ENCODE peak calls at places on chromosomes 5 and 9, in seven cellular contexts. One of them, this sample, is unnamed.

GRCh38 chr5:150780816-150781221 is 2.3 kb downstream of the SMIM3 start:
- DNase-seq in Ammon's horn: no peak
- DNase-seq in effector memory CD8-positive, alpha-beta T cell: no peak
- DNase-seq in left kidney: no peak
- DNase-seq in ecto neural progenitor cell: no peak
- DNase-seq in HEK293T: no peak
- DNase-seq in stimulated activated CD4-positive, alpha-beta T cell treated with anti-CD3 and anti-CD28 coated beads, Interleukin-2, amount 100 ng/mL, for 48 hours: no peak
- DNase-seq in this sample: no peak

GRCh38 chr9:89154651-89155336 is 23.8 kb downstream of the SHC3 start:
- DNase-seq in Ammon's horn: no peak
- DNase-seq in effector memory CD8-positive, alpha-beta T cell: no peak
- DNase-seq in left kidney: no peak
- DNase-seq in ecto neural progenitor cell: no peak
- DNase-seq in HEK293T: no peak
- DNase-seq in stimulated activated CD4-positive, alpha-beta T cell treated with anti-CD3 and anti-CD28 coated beads, Interleukin-2, amount 100 ng/mL, for 48 hours: no peak
- DNase-seq in this sample: no peak

GRCh38 chr9:38761999-38762398 is 42.1 kb upstream of the FAM240B start:
- DNase-seq in Ammon's horn: peak; percentile 13
- DNase-seq in effector memory CD8-positive, alpha-beta T cell: no peak
- DNase-seq in left kidney: no peak
- DNase-seq in ecto neural progenitor cell: no peak
- DNase-seq in HEK293T: no peak
- DNase-seq in stimulated activated CD4-positive, alpha-beta T cell treated with anti-CD3 and anti-CD28 coated beads, Interleukin-2, amount 100 ng/mL, for 48 hours: no peak
- DNase-seq in this sample: peak; percentile 21

GRCh38 chr5:161397448-161397847 is 149.1 kb downstream of the GABRB2 start:
- DNase-seq in Ammon's horn: no peak
- DNase-seq in effector memory CD8-positive, alpha-beta T cell: no peak
- DNase-seq in left kidney: no peak
- DNase-seq in ecto neural progenitor cell: no peak
- DNase-seq in HEK293T: no peak
- DNase-seq in stimulated activated CD4-positive, alpha-beta T cell treated with anti-CD3 and anti-CD28 coated beads, Interleukin-2, amount 100 ng/mL, for 48 hours: no peak
- DNase-seq in this sample: no peak

GRCh38 chr5:168962323-168962722 is 338.6 kb downstream of the SLIT3 start:
- DNase-seq in Ammon's horn: no peak
- DNase-seq in effector memory CD8-positive, alpha-beta T cell: no peak
- DNase-seq in left kidney: peak; percentile 70
- DNase-seq in ecto neural progenitor cell: no peak
- DNase-seq in HEK293T: no peak
- DNase-seq in stimulated activated CD4-positive, alpha-beta T cell treated with anti-CD3 and anti-CD28 coated beads, Interleukin-2, amount 100 ng/mL, for 48 hours: no peak
- DNase-seq in this sample: no peak

GRCh38 chr5:64505769-64506566 is at the start of gene RGS7BP:
- DNase-seq in Ammon's horn: peak; percentile 80
- DNase-seq in effector memory CD8-positive, alpha-beta T cell: no peak
- DNase-seq in left kidney: peak; percentile 90
- DNase-seq in ecto neural progenitor cell: peak; percentile 84
- DNase-seq in HEK293T: peak; percentile 39
- DNase-seq in stimulated activated CD4-positive, alpha-beta T cell treated with anti-CD3 and anti-CD28 coated beads, Interleukin-2, amount 100 ng/mL, for 48 hours: no peak
- DNase-seq in this sample: peak; percentile 75

GRCh38 chr9:133370680-133371079 is 5.2 kb downstream of the SURF4 start:
- DNase-seq in Ammon's horn: no peak
- DNase-seq in effector memory CD8-positive, alpha-beta T cell: peak; percentile 59
- DNase-seq in left kidney: no peak
- DNase-seq in ecto neural progenitor cell: no peak
- DNase-seq in HEK293T: no peak
- DNase-seq in stimulated activated CD4-positive, alpha-beta T cell treated with anti-CD3 and anti-CD28 coated beads, Interleukin-2, amount 100 ng/mL, for 48 hours: no peak
- DNase-seq in this sample: no peak

GRCh38 chr5:59759600-59760357 is 133.7 kb downstream of the PDE4D start:
- DNase-seq in Ammon's horn: no peak
- DNase-seq in effector memory CD8-positive, alpha-beta T cell: no peak
- DNase-seq in left kidney: peak; percentile 31
- DNase-seq in ecto neural progenitor cell: no peak
- DNase-seq in HEK293T: peak; percentile 25
- DNase-seq in stimulated activated CD4-positive, alpha-beta T cell treated with anti-CD3 and anti-CD28 coated beads, Interleukin-2, amount 100 ng/mL, for 48 hours: no peak
- DNase-seq in this sample: no peak

GRCh38 chr5:96408276-96408777 is 24.7 kb downstream of the PCSK1 start:
- DNase-seq in Ammon's horn: no peak
- DNase-seq in effector memory CD8-positive, alpha-beta T cell: no peak
- DNase-seq in left kidney: no peak
- DNase-seq in ecto neural progenitor cell: no peak
- DNase-seq in HEK293T: no peak
- DNase-seq in stimulated activated CD4-positive, alpha-beta T cell treated with anti-CD3 and anti-CD28 coated beads, Interleukin-2, amount 100 ng/mL, for 48 hours: no peak
- DNase-seq in this sample: no peak

GRCh38 chr5:2695200-2695891 is 56.1 kb downstream of the IRX2 start:
- DNase-seq in Ammon's horn: no peak
- DNase-seq in effector memory CD8-positive, alpha-beta T cell: no peak
- DNase-seq in left kidney: no peak
- DNase-seq in ecto neural progenitor cell: no peak
- DNase-seq in HEK293T: no peak
- DNase-seq in stimulated activated CD4-positive, alpha-beta T cell treated with anti-CD3 and anti-CD28 coated beads, Interleukin-2, amount 100 ng/mL, for 48 hours: no peak
- DNase-seq in this sample: no peak

GRCh38 chr5:54985301-54986268 is at the start of gene ESM1:
- DNase-seq in Ammon's horn: no peak
- DNase-seq in effector memory CD8-positive, alpha-beta T cell: no peak
- DNase-seq in left kidney: peak; percentile 56
- DNase-seq in ecto neural progenitor cell: no peak
- DNase-seq in HEK293T: peak; percentile 36
- DNase-seq in stimulated activated CD4-positive, alpha-beta T cell treated with anti-CD3 and anti-CD28 coated beads, Interleukin-2, amount 100 ng/mL, for 48 hours: no peak
- DNase-seq in this sample: no peak

GRCh38 chr5:93123127-93123526 is 457.9 kb downstream of the NR2F1-AS1 start:
- DNase-seq in Ammon's horn: no peak
- DNase-seq in effector memory CD8-positive, alpha-beta T cell: no peak
- DNase-seq in left kidney: no peak
- DNase-seq in ecto neural progenitor cell: no peak
- DNase-seq in HEK293T: no peak
- DNase-seq in stimulated activated CD4-positive, alpha-beta T cell treated with anti-CD3 and anti-CD28 coated beads, Interleukin-2, amount 100 ng/mL, for 48 hours: no peak
- DNase-seq in this sample: no peak

GRCh38 chr9:4384750-4385149 is 84.9 kb upstream of the GLIS3 start:
- DNase-seq in Ammon's horn: no peak
- DNase-seq in effector memory CD8-positive, alpha-beta T cell: no peak
- DNase-seq in left kidney: no peak
- DNase-seq in ecto neural progenitor cell: no peak
- DNase-seq in HEK293T: no peak
- DNase-seq in stimulated activated CD4-positive, alpha-beta T cell treated with anti-CD3 and anti-CD28 coated beads, Interleukin-2, amount 100 ng/mL, for 48 hours: no peak
- DNase-seq in this sample: no peak

GRCh38 chr5:129461816-129462396 is 1.8 kb downstream of the ADAMTS19 start:
- DNase-seq in Ammon's horn: no peak
- DNase-seq in effector memory CD8-positive, alpha-beta T cell: no peak
- DNase-seq in left kidney: peak; percentile 65
- DNase-seq in ecto neural progenitor cell: no peak
- DNase-seq in HEK293T: no peak
- DNase-seq in stimulated activated CD4-positive, alpha-beta T cell treated with anti-CD3 and anti-CD28 coated beads, Interleukin-2, amount 100 ng/mL, for 48 hours: no peak
- DNase-seq in this sample: no peak

GRCh38 chr5:114977979-114978573 is 191.6 kb downstream of the TRIM36 start:
- DNase-seq in Ammon's horn: no peak
- DNase-seq in effector memory CD8-positive, alpha-beta T cell: no peak
- DNase-seq in left kidney: no peak
- DNase-seq in ecto neural progenitor cell: no peak
- DNase-seq in HEK293T: no peak
- DNase-seq in stimulated activated CD4-positive, alpha-beta T cell treated with anti-CD3 and anti-CD28 coated beads, Interleukin-2, amount 100 ng/mL, for 48 hours: no peak
- DNase-seq in this sample: no peak

GRCh38 chr9:109574061-109574882 is 76.2 kb upstream of the PTPN3 start:
- DNase-seq in Ammon's horn: peak; percentile 82
- DNase-seq in effector memory CD8-positive, alpha-beta T cell: no peak
- DNase-seq in left kidney: peak; percentile 85
- DNase-seq in ecto neural progenitor cell: no peak
- DNase-seq in HEK293T: peak; percentile 50
- DNase-seq in stimulated activated CD4-positive, alpha-beta T cell treated with anti-CD3 and anti-CD28 coated beads, Interleukin-2, amount 100 ng/mL, for 48 hours: peak; percentile 2
- DNase-seq in this sample: no peak

GRCh38 chr9:129445794-129446306 is 175.1 kb downstream of the C9orf50 start:
- DNase-seq in Ammon's horn: no peak
- DNase-seq in effector memory CD8-positive, alpha-beta T cell: no peak
- DNase-seq in left kidney: no peak
- DNase-seq in ecto neural progenitor cell: no peak
- DNase-seq in HEK293T: no peak
- DNase-seq in stimulated activated CD4-positive, alpha-beta T cell treated with anti-CD3 and anti-CD28 coated beads, Interleukin-2, amount 100 ng/mL, for 48 hours: no peak
- DNase-seq in this sample: no peak

GRCh38 chr5:157252741-157253465 is 13.0 kb upstream of the CYFIP2 start:
- DNase-seq in Ammon's horn: peak; percentile 9
- DNase-seq in effector memory CD8-positive, alpha-beta T cell: peak; percentile 64
- DNase-seq in left kidney: peak; percentile 27
- DNase-seq in ecto neural progenitor cell: no peak
- DNase-seq in HEK293T: no peak
- DNase-seq in stimulated activated CD4-positive, alpha-beta T cell treated with anti-CD3 and anti-CD28 coated beads, Interleukin-2, amount 100 ng/mL, for 48 hours: no peak
- DNase-seq in this sample: no peak

GRCh38 chr9:136719212-136719880 is 7.0 kb downstream of the DIPK1B start:
- DNase-seq in Ammon's horn: no peak
- DNase-seq in effector memory CD8-positive, alpha-beta T cell: no peak
- DNase-seq in left kidney: no peak
- DNase-seq in ecto neural progenitor cell: peak; percentile 52
- DNase-seq in HEK293T: no peak
- DNase-seq in stimulated activated CD4-positive, alpha-beta T cell treated with anti-CD3 and anti-CD28 coated beads, Interleukin-2, amount 100 ng/mL, for 48 hours: no peak
- DNase-seq in this sample: no peak

GRCh38 chr5:14133394-14133793 is 9.7 kb upstream of the TRIO start:
- DNase-seq in Ammon's horn: no peak
- DNase-seq in effector memory CD8-positive, alpha-beta T cell: no peak
- DNase-seq in left kidney: no peak
- DNase-seq in ecto neural progenitor cell: no peak
- DNase-seq in HEK293T: no peak
- DNase-seq in stimulated activated CD4-positive, alpha-beta T cell treated with anti-CD3 and anti-CD28 coated beads, Interleukin-2, amount 100 ng/mL, for 48 hours: no peak
- DNase-seq in this sample: no peak

GRCh38 chr5:138230981-138231589 is 18.0 kb upstream of the CDC23 start:
- DNase-seq in Ammon's horn: no peak
- DNase-seq in effector memory CD8-positive, alpha-beta T cell: no peak
- DNase-seq in left kidney: peak; percentile 11
- DNase-seq in ecto neural progenitor cell: no peak
- DNase-seq in HEK293T: no peak
- DNase-seq in stimulated activated CD4-positive, alpha-beta T cell treated with anti-CD3 and anti-CD28 coated beads, Interleukin-2, amount 100 ng/mL, for 48 hours: no peak
- DNase-seq in this sample: peak; percentile 66

GRCh38 chr9:36029765-36030528 is 6.8 kb upstream of the RECK start:
- DNase-seq in Ammon's horn: peak; percentile 50
- DNase-seq in effector memory CD8-positive, alpha-beta T cell: no peak
- DNase-seq in left kidney: no peak
- DNase-seq in ecto neural progenitor cell: no peak
- DNase-seq in HEK293T: no peak
- DNase-seq in stimulated activated CD4-positive, alpha-beta T cell treated with anti-CD3 and anti-CD28 coated beads, Interleukin-2, amount 100 ng/mL, for 48 hours: no peak
- DNase-seq in this sample: no peak

GRCh38 chr9:84780385-84780784 is 110.9 kb downstream of the NTRK2 start:
- DNase-seq in Ammon's horn: no peak
- DNase-seq in effector memory CD8-positive, alpha-beta T cell: no peak
- DNase-seq in left kidney: no peak
- DNase-seq in ecto neural progenitor cell: no peak
- DNase-seq in HEK293T: no peak
- DNase-seq in stimulated activated CD4-positive, alpha-beta T cell treated with anti-CD3 and anti-CD28 coated beads, Interleukin-2, amount 100 ng/mL, for 48 hours: no peak
- DNase-seq in this sample: no peak

GRCh38 chr5:172909931-172910502 is 49.2 kb upstream of the RPL26L1 start:
- DNase-seq in Ammon's horn: no peak
- DNase-seq in effector memory CD8-positive, alpha-beta T cell: no peak
- DNase-seq in left kidney: peak; percentile 87
- DNase-seq in ecto neural progenitor cell: no peak
- DNase-seq in HEK293T: no peak
- DNase-seq in stimulated activated CD4-positive, alpha-beta T cell treated with anti-CD3 and anti-CD28 coated beads, Interleukin-2, amount 100 ng/mL, for 48 hours: no peak
- DNase-seq in this sample: no peak

GRCh38 chr9:34744295-34745221 is 34.6 kb upstream of the CCL21 start:
- DNase-seq in Ammon's horn: no peak
- DNase-seq in effector memory CD8-positive, alpha-beta T cell: no peak
- DNase-seq in left kidney: peak; percentile 25
- DNase-seq in ecto neural progenitor cell: no peak
- DNase-seq in HEK293T: no peak
- DNase-seq in stimulated activated CD4-positive, alpha-beta T cell treated with anti-CD3 and anti-CD28 coated beads, Interleukin-2, amount 100 ng/mL, for 48 hours: no peak
- DNase-seq in this sample: no peak

GRCh38 chr9:111232997-111233790 is 96.8 kb downstream of the OR2K2 start:
- DNase-seq in Ammon's horn: no peak
- DNase-seq in effector memory CD8-positive, alpha-beta T cell: no peak
- DNase-seq in left kidney: peak; percentile 16
- DNase-seq in ecto neural progenitor cell: no peak
- DNase-seq in HEK293T: no peak
- DNase-seq in stimulated activated CD4-positive, alpha-beta T cell treated with anti-CD3 and anti-CD28 coated beads, Interleukin-2, amount 100 ng/mL, for 48 hours: no peak
- DNase-seq in this sample: no peak

GRCh38 chr9:132609829-132610228 is 27.4 kb downstream of the BARHL1 start:
- DNase-seq in Ammon's horn: no peak
- DNase-seq in effector memory CD8-positive, alpha-beta T cell: no peak
- DNase-seq in left kidney: no peak
- DNase-seq in ecto neural progenitor cell: no peak
- DNase-seq in HEK293T: no peak
- DNase-seq in stimulated activated CD4-positive, alpha-beta T cell treated with anti-CD3 and anti-CD28 coated beads, Interleukin-2, amount 100 ng/mL, for 48 hours: no peak
- DNase-seq in this sample: no peak

GRCh38 chr9:101705135-101705661 is 33.2 kb downstream of the GRIN3A start:
- DNase-seq in Ammon's horn: peak; percentile 57
- DNase-seq in effector memory CD8-positive, alpha-beta T cell: no peak
- DNase-seq in left kidney: peak; percentile 69
- DNase-seq in ecto neural progenitor cell: peak; percentile 70
- DNase-seq in HEK293T: peak; percentile 40
- DNase-seq in stimulated activated CD4-positive, alpha-beta T cell treated with anti-CD3 and anti-CD28 coated beads, Interleukin-2, amount 100 ng/mL, for 48 hours: peak; percentile 3
- DNase-seq in this sample: peak; percentile 47

GRCh38 chr5:174180639-174181038 is 135.1 kb downstream of the NSG2 start:
- DNase-seq in Ammon's horn: no peak
- DNase-seq in effector memory CD8-positive, alpha-beta T cell: no peak
- DNase-seq in left kidney: no peak
- DNase-seq in ecto neural progenitor cell: no peak
- DNase-seq in HEK293T: no peak
- DNase-seq in stimulated activated CD4-positive, alpha-beta T cell treated with anti-CD3 and anti-CD28 coated beads, Interleukin-2, amount 100 ng/mL, for 48 hours: no peak
- DNase-seq in this sample: no peak

GRCh38 chr5:138876811-138877210 is 1.7 kb upstream of the LRRTM2 start:
- DNase-seq in Ammon's horn: no peak
- DNase-seq in effector memory CD8-positive, alpha-beta T cell: no peak
- DNase-seq in left kidney: no peak
- DNase-seq in ecto neural progenitor cell: no peak
- DNase-seq in HEK293T: no peak
- DNase-seq in stimulated activated CD4-positive, alpha-beta T cell treated with anti-CD3 and anti-CD28 coated beads, Interleukin-2, amount 100 ng/mL, for 48 hours: no peak
- DNase-seq in this sample: no peak

GRCh38 chr9:14423816-14424261 is 109.9 kb upstream of the NFIB start:
- DNase-seq in Ammon's horn: no peak
- DNase-seq in effector memory CD8-positive, alpha-beta T cell: no peak
- DNase-seq in left kidney: peak; percentile 31
- DNase-seq in ecto neural progenitor cell: no peak
- DNase-seq in HEK293T: no peak
- DNase-seq in stimulated activated CD4-positive, alpha-beta T cell treated with anti-CD3 and anti-CD28 coated beads, Interleukin-2, amount 100 ng/mL, for 48 hours: no peak
- DNase-seq in this sample: no peak

GRCh38 chr5:17120209-17120608 is 97.2 kb upstream of the BASP1 start:
- DNase-seq in Ammon's horn: no peak
- DNase-seq in effector memory CD8-positive, alpha-beta T cell: no peak
- DNase-seq in left kidney: no peak
- DNase-seq in ecto neural progenitor cell: no peak
- DNase-seq in HEK293T: no peak
- DNase-seq in stimulated activated CD4-positive, alpha-beta T cell treated with anti-CD3 and anti-CD28 coated beads, Interleukin-2, amount 100 ng/mL, for 48 hours: no peak
- DNase-seq in this sample: no peak

GRCh38 chr9:96078866-96079505 is 203.5 kb downstream of the ERCC6L2 start:
- DNase-seq in Ammon's horn: no peak
- DNase-seq in effector memory CD8-positive, alpha-beta T cell: no peak
- DNase-seq in left kidney: no peak
- DNase-seq in ecto neural progenitor cell: no peak
- DNase-seq in HEK293T: no peak
- DNase-seq in stimulated activated CD4-positive, alpha-beta T cell treated with anti-CD3 and anti-CD28 coated beads, Interleukin-2, amount 100 ng/mL, for 48 hours: no peak
- DNase-seq in this sample: no peak

GRCh38 chr9:113403651-113404050 is 2.6 kb upstream of the ALAD start:
- DNase-seq in Ammon's horn: no peak
- DNase-seq in effector memory CD8-positive, alpha-beta T cell: no peak
- DNase-seq in left kidney: no peak
- DNase-seq in ecto neural progenitor cell: no peak
- DNase-seq in HEK293T: no peak
- DNase-seq in stimulated activated CD4-positive, alpha-beta T cell treated with anti-CD3 and anti-CD28 coated beads, Interleukin-2, amount 100 ng/mL, for 48 hours: no peak
- DNase-seq in this sample: no peak

GRCh38 chr5:76820491-76820890 is 1.7 kb downstream of the F2RL1 start:
- DNase-seq in Ammon's horn: no peak
- DNase-seq in effector memory CD8-positive, alpha-beta T cell: no peak
- DNase-seq in left kidney: no peak
- DNase-seq in ecto neural progenitor cell: no peak
- DNase-seq in HEK293T: no peak
- DNase-seq in stimulated activated CD4-positive, alpha-beta T cell treated with anti-CD3 and anti-CD28 coated beads, Interleukin-2, amount 100 ng/mL, for 48 hours: no peak
- DNase-seq in this sample: no peak